ENCODE peak calls at places on chromosomes 7 and 10, in seven cellular contexts. K is AG04450, F is SJSA1, V is body of pancreas, I is transverse colon, Y is tibial artery, G is A673. S is an unnamed sample.

GRCh38 chr7:36900988-36901710 is 176.9 kb upstream of the AOAH start:
- DNase-seq in K (no peak), Y (no peak), G (no peak), F (no peak), V (no peak), I (no peak), S (no peak)

GRCh38 chr7:85328599-85328998 is 141.7 kb upstream of the SEMA3D start:
- DNase-seq in Y (no peak), K (no peak), I (no peak), G (no peak), F (no peak), V (no peak), S (no peak)

GRCh38 chr7:90595801-90596683 is at the start of gene CDK14:
- DNase-seq in Y (peak; percentile 75), V (peak; percentile 90), G (peak; percentile 86), F (peak; percentile 83), K (no peak), I (peak; percentile 81), S (peak; percentile 72)

GRCh38 chr10:86127274-86127819 is 239.2 kb downstream of the GRID1 start:
- DNase-seq in G (no peak), V (no peak), F (no peak), K (no peak), I (no peak), Y (no peak), S (no peak)

GRCh38 chr7:134669845-134670373 is 23.3 kb downstream of the BPGM start:
- DNase-seq in V (peak; percentile 71), G (peak; percentile 86), Y (peak; percentile 55), F (peak; percentile 86), K (peak; percentile 76), I (peak; percentile 44), S (peak; percentile 58)

GRCh38 chr7:48175019-48175418 is 3.8 kb downstream of the ABCA13 start:
- DNase-seq in F (no peak), K (no peak), Y (no peak), G (no peak), I (no peak), V (no peak), S (no peak)

GRCh38 chr7:150420987-150421674 is 29.3 kb upstream of the GIMAP8 start:
- DNase-seq in V (peak; percentile 90), Y (peak; percentile 79), K (peak; percentile 27), F (peak; percentile 54), I (peak; percentile 89), G (peak; percentile 88), S (peak; percentile 90)

GRCh38 chr7:77327067-77327931 is 88.8 kb downstream of the GSAP start:
- DNase-seq in F (no peak), I (peak; percentile 23), G (no peak), Y (peak; percentile 76), K (peak; percentile 82), V (peak; percentile 16), S (no peak)

GRCh38 chr7:25966469-25966868 is 185.5 kb upstream of the NFE2L3 start:
- DNase-seq in I (no peak), K (no peak), Y (no peak), V (no peak), F (no peak), G (no peak), S (no peak)
- H3K4me3 ChIP-seq in I (no peak overlapping the region), K (no peak overlapping the region), Y (no peak overlapping the region), V (no peak overlapping the region), F (no peak overlapping the region), G (no peak overlapping the region), S (peak overlapping the region; percentile 57)

GRCh38 chr10:87918254-87918859 is 54.9 kb downstream of the PTEN start:
- DNase-seq in I (no peak), F (no peak), G (no peak), V (no peak), K (no peak), Y (no peak), S (no peak)

GRCh38 chr10:87916515-87916914 is 53.1 kb downstream of the PTEN start:
- DNase-seq in G (no peak), Y (no peak), I (no peak), K (no peak), F (no peak), V (no peak), S (no peak)

GRCh38 chr10:87915989-87916388 is 52.6 kb downstream of the PTEN start:
- DNase-seq in I (no peak), Y (peak; percentile 46), F (no peak), G (peak; percentile 28), V (no peak), K (no peak), S (no peak)

GRCh38 chr10:87915406-87915805 is 52.0 kb downstream of the PTEN start:
- DNase-seq in V (no peak), Y (no peak), F (no peak), K (no peak), G (peak; percentile 15), I (no peak), S (no peak)

DNA sequence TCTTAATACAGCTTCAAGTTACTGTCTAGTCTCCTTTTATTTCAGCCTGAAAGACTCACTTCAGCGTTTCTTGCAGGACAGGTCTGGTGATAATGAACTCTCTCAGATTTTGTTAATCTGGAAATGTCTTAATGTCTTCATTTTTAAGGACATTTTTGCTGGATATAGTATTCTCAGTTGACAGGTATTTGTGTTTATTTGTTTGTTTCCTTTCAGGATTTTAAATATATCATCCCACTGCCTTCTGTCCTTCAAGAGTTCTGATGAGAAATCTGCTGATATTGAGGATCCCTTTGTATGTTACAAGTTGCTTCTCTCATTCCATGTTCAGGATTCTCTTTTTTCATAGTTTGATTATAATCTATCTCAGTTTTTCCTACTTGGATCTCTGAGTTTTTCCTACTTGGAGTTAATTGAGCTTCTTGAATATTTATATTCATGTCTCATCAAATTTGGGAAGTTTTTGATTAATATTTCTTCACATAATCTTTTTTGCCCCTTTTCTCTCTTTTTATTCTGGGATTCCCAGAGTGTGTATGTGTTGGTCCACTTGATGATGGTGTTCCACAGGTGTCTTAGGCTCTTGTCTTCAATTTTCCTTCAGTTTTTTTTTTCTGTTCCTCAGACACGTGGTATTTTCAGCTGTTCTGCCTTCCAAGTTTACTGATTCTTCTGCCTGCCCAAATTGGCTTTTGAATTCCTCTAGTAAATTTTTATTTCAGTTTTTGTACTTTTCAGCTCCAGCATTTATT is 49.9 kb downstream of the PTEN start:
- DNase-seq in K (no peak), G (no peak), V (no peak), Y (no peak), F (no peak), I (no peak), S (no peak)
- H3K4me3 ChIP-seq in K (no peak overlapping the region), G (no peak overlapping the region), V (no peak overlapping the region), Y (no peak overlapping the region), F (no peak overlapping the region), I (no peak overlapping the region), S (no peak overlapping the region)

GRCh38 chr10:131676448-131676847 is 224.4 kb upstream of the PPP2R2D start:
- DNase-seq in I (no peak), K (no peak), F (no peak), Y (no peak), G (no peak), V (no peak), S (no peak)
- H3K4me3 ChIP-seq in I (no peak overlapping the region), K (no peak overlapping the region), F (no peak overlapping the region), Y (no peak overlapping the region), G (no peak overlapping the region), V (no peak overlapping the region), S (no peak overlapping the region)

DNA sequence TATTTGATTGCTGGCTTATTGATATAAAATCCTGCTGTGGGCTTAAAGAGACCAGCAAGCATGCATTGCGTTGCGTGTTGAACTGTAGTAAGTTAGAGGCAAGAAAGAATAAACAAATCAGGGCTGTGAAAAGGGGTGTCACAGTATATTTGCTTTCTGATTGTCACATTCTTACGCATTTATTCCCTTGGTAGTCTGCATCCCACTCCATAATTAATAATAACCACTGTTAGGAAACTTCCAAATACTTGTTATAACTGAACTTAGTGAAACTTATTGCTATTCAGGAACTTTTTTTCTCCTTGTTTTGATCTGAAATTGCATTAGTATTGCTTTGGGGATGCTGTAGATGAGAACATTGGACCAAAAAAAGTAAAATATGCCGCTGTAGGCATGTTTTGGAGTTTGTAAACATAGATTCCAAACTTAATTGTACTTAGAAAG is 1.7 kb downstream of the PPP1R9A start:
- DNase-seq in K (no peak), G (no peak), I (no peak), Y (no peak), F (no peak), V (no peak), S (no peak)
- H3K4me3 ChIP-seq in K (no peak overlapping the region), G (peak overlapping the region; percentile 66), I (peak overlapping the region; percentile 62), Y (peak overlapping the region; percentile 58), F (no peak overlapping the region), V (peak overlapping the region; percentile 24), S (no peak overlapping the region)